ENCODE peak calls at places on chromosomes 3 and 15, in five cellular contexts. W, J, X, L and D are unnamed samples.

GRCh38 chr3:12224181-12225147 is 64.4 kb upstream of the PPARG start:
- DNase-seq in W (no peak), J (no peak), X (no peak), L (no peak), D (no peak)

GRCh38 chr3:187966141-187966540 is 187.8 kb upstream of the LPP start:
- DNase-seq in W (no peak), J (peak; percentile 29), X (no peak), L (no peak), D (no peak)

GRCh38 chr3:99980606-99981005 is 133.7 kb downstream of the FILIP1L start:
- DNase-seq in W (no peak), J (no peak), X (no peak), L (no peak), D (no peak)

GRCh38 chr15:77620297-77620696 is 12.4 kb downstream of the LINGO1 start:
- DNase-seq in W (no peak), J (no peak), X (no peak), L (no peak), D (no peak)

GRCh38 chr15:91864669-91865068 is 11.2 kb downstream of the SLCO3A1 start:
- DNase-seq in W (no peak), J (no peak), X (no peak), L (no peak), D (no peak)

GRCh38 chr15:44188810-44189209 is 6.3 kb downstream of the FRMD5 start:
- DNase-seq in W (no peak), J (no peak), X (no peak), L (no peak), D (no peak)

GRCh38 chr3:155409336-155409735 is 115.9 kb upstream of the STRIT1 start:
- DNase-seq in W (no peak), J (no peak), X (no peak), L (no peak), D (no peak)

GRCh38 chr3:57292159-57292894 is at the start of gene ASB14:
- DNase-seq in W (no peak), J (no peak), X (no peak), L (no peak), D (no peak)

GRCh38 chr3:87145553-87145952 is 81.6 kb upstream of the CHMP2B start:
- DNase-seq in W (peak; percentile 85), J (peak; percentile 16), X (peak; percentile 10), L (no peak), D (no peak)

GRCh38 chr3:79477242-79477641 is 290.6 kb downstream of the ROBO1 start:
- DNase-seq in W (no peak), J (no peak), X (no peak), L (no peak), D (no peak)

GRCh38 chr3:177208223-177208622 is 10.9 kb upstream of the TBL1XR1 start:
- DNase-seq in W (no peak), J (no peak), X (no peak), L (no peak), D (no peak)

GRCh38 chr3:172520332-172520831 is 2.8 kb downstream of the TNFSF10 start:
- DNase-seq in W (no peak), J (peak; percentile 91), X (peak; percentile 16), L (no peak), D (no peak)

GRCh38 chr3:190644035-190644434 is 130.2 kb downstream of the IL1RAP start:
- DNase-seq in W (no peak), J (no peak), X (no peak), L (no peak), D (no peak)

GRCh38 chr15:66873856-66874255 is 171.8 kb downstream of the SMAD6 start:
- DNase-seq in W (no peak), J (no peak), X (no peak), L (no peak), D (no peak)

GRCh38 chr15:74311734-74312444 is 55.6 kb downstream of the CYP11A1 start:
- DNase-seq in W (peak; percentile 66), J (no peak), X (peak; percentile 52), L (no peak), D (no peak)

GRCh38 chr3:127286571-127287140 is 1.2 kb downstream of the PRR20G start:
- DNase-seq in W (no peak), J (peak; percentile 81), X (no peak), L (no peak), D (no peak)

GRCh38 chr3:55859305-55859704 is 372.2 kb upstream of the WNT5A start:
- DNase-seq in W (no peak), J (no peak), X (no peak), L (no peak), D (no peak)

GRCh38 chr3:16319307-16319706 is 54.3 kb downstream of the OXNAD1 start:
- DNase-seq in W (peak; percentile 57), J (no peak), X (no peak), L (no peak), D (no peak)

GRCh38 chr3:13612829-13613228 is 63.9 kb downstream of the FBLN2 start:
- DNase-seq in W (no peak), J (peak; percentile 53), X (no peak), L (no peak), D (no peak)

GRCh38 chr3:139935071-139935865 is at the start of gene CLSTN2:
- DNase-seq in W (peak; percentile 80), J (peak; percentile 59), X (peak; percentile 43), L (peak; percentile 70), D (no peak)
- TF ChIP-seq CTCF in W (no peak), J (no peak), X (no peak), L (no peak), D (no peak)

DNA sequence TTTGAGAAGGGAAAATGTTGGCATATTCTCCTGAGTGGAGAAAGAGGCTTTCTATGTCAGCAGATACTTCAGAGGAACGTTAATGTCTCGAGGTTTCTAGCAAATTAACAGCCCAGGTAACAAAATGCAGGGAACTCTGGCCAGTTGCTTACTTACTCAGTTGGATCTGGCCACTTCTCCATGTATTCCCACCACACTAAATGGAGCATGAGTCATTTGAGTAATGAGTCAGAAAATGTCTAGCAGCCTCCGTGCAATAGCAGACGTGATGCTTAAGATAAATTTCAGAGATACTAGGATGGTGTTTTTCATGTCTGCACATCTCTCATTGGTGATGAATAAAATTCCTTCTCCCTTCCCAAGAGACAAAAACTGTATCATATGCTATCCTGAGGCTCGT is 671.5 kb downstream of the FHIT start:
- DNase-seq in W (no peak), J (peak; percentile 91), X (no peak), L (no peak), D (no peak)
- TF ChIP-seq CTCF in W (no peak), J (no peak), X (no peak), L (no peak), D (no peak)

GRCh38 chr3:134677987-134678308 is 27.1 kb upstream of the KY start:
- DNase-seq in W (no peak), J (no peak), X (no peak), L (no peak), D (no peak)
- TF ChIP-seq CTCF in W (no peak), J (no peak), X (no peak), L (no peak), D (no peak)

DNA sequence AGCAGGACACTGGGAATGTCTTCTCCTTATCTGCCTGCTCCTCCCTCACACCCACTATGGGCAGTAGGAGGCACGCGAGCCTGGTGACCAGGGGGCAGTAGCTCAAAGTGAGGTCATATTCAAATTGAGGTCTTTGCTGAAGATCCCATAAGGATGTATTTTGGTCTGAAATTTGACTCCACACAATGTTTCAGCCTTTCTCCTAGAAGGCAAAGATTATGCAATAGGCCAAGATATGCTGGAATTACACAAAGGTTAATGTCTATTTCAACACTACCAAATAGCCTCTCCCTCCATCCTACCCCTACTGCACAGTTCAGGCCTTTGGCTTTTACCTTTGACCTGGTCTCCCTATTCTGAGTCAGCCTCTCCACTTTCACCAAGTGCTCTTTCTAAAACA is 203.0 kb downstream of the TIGIT start:
- DNase-seq in W (no peak), J (no peak), X (no peak), L (no peak), D (no peak)
- TF ChIP-seq CTCF in W (no peak), J (no peak), X (no peak), L (no peak), D (no peak)

DNA sequence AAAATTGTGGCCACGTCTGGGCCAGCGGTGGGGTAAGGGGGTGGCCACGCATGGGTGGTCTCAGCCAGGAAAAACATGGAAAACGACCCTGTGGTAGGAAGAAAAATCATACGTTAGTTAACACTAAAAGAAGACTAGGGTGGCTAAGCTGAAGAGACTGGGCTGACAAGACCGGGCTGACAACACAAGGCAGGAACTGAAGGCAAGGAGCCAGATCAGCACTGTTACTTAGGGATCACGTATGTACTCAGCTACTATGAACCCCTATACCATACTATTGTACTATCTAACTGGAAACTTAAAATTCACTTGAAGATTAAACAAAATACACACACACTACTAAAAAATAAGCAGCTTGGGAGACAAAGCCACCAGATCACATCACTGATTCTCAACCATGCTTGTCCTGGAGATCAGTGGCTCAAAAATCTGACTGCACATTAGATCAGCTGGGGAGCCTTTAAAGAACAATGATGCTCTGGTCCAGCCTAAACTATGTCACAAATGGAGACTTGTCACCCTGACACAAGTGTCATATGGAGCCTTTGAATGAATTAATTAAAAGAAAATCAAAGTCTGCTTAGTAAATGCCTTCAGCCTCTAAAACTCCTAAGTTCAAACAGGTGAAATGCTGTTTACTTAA is 442.2 kb downstream of the SHQ1 start:
- DNase-seq in W (no peak), J (no peak), X (no peak), L (no peak), D (no peak)
- TF ChIP-seq CTCF in W (no peak), J (no peak), X (no peak), L (no peak), D (no peak)